ENCODE peak calls at places on chromosome 22, in seven cellular contexts. One of them, this sample, is unnamed.

GRCh38 chr22:25350551-25350971 is 131.1 kb downstream of the CRYBB2 start:
- DNase-seq in HFFc6: no peak
- DNase-seq in activated naive CD4-positive, alpha-beta T cell treated with anti-CD3 and anti-CD28 coated beads for 36 hours: no peak
- DNase-seq in T-cell: no peak
- DNase-seq in glutamatergic neuron: no peak
- DNase-seq in cerebellum: no peak
- DNase-seq in LHCN-M2: no peak
- DNase-seq in this sample: no peak

GRCh38 chr22:17964153-17964552 is 60.2 kb downstream of the MICAL3 start:
- DNase-seq in HFFc6: no peak
- DNase-seq in activated naive CD4-positive, alpha-beta T cell treated with anti-CD3 and anti-CD28 coated beads for 36 hours: no peak
- DNase-seq in T-cell: no peak
- DNase-seq in glutamatergic neuron: no peak
- DNase-seq in cerebellum: no peak
- DNase-seq in LHCN-M2: no peak
- DNase-seq in this sample: no peak

GRCh38 chr22:48951836-48952235 is 875.8 kb downstream of the BRD1 start:
- DNase-seq in HFFc6: no peak
- DNase-seq in activated naive CD4-positive, alpha-beta T cell treated with anti-CD3 and anti-CD28 coated beads for 36 hours: no peak
- DNase-seq in T-cell: no peak
- DNase-seq in glutamatergic neuron: no peak
- DNase-seq in cerebellum: no peak
- DNase-seq in LHCN-M2: no peak
- DNase-seq in this sample: no peak

GRCh38 chr22:37503850-37504249 is 15.4 kb downstream of the CARD10 start:
- DNase-seq in HFFc6: no peak
- DNase-seq in activated naive CD4-positive, alpha-beta T cell treated with anti-CD3 and anti-CD28 coated beads for 36 hours: no peak
- DNase-seq in T-cell: no peak
- DNase-seq in glutamatergic neuron: no peak
- DNase-seq in cerebellum: no peak
- DNase-seq in LHCN-M2: no peak
- DNase-seq in this sample: no peak

GRCh38 chr22:25555506-25556060 is 8.9 kb upstream of the GRK3 start:
- DNase-seq in HFFc6: no peak
- DNase-seq in activated naive CD4-positive, alpha-beta T cell treated with anti-CD3 and anti-CD28 coated beads for 36 hours: no peak
- DNase-seq in T-cell: no peak
- DNase-seq in glutamatergic neuron: no peak
- DNase-seq in cerebellum: no peak
- DNase-seq in LHCN-M2: no peak
- DNase-seq in this sample: no peak

GRCh38 chr22:36636916-36637315 is 66.6 kb downstream of the CACNG2 start:
- DNase-seq in HFFc6: no peak
- DNase-seq in activated naive CD4-positive, alpha-beta T cell treated with anti-CD3 and anti-CD28 coated beads for 36 hours: no peak
- DNase-seq in T-cell: no peak
- DNase-seq in glutamatergic neuron: peak; percentile 50
- DNase-seq in cerebellum: no peak
- DNase-seq in LHCN-M2: no peak
- DNase-seq in this sample: no peak

GRCh38 chr22:49574205-49574604 is 253.5 kb downstream of the BRD1 start:
- DNase-seq in HFFc6: no peak
- DNase-seq in activated naive CD4-positive, alpha-beta T cell treated with anti-CD3 and anti-CD28 coated beads for 36 hours: no peak
- DNase-seq in T-cell: no peak
- DNase-seq in glutamatergic neuron: no peak
- DNase-seq in cerebellum: no peak
- DNase-seq in LHCN-M2: no peak
- DNase-seq in this sample: no peak

GRCh38 chr22:48895341-48895740 is 932.3 kb downstream of the BRD1 start:
- DNase-seq in HFFc6: no peak
- DNase-seq in activated naive CD4-positive, alpha-beta T cell treated with anti-CD3 and anti-CD28 coated beads for 36 hours: no peak
- DNase-seq in T-cell: no peak
- DNase-seq in glutamatergic neuron: no peak
- DNase-seq in cerebellum: no peak
- DNase-seq in LHCN-M2: no peak
- DNase-seq in this sample: no peak

GRCh38 chr22:30422481-30423295 is 2.9 kb upstream of the MTFP1 start:
- DNase-seq in HFFc6: peak; percentile 94
- DNase-seq in activated naive CD4-positive, alpha-beta T cell treated with anti-CD3 and anti-CD28 coated beads for 36 hours: peak; percentile 59
- DNase-seq in T-cell: no peak
- DNase-seq in glutamatergic neuron: no peak
- DNase-seq in cerebellum: no peak
- DNase-seq in LHCN-M2: peak; percentile 99
- DNase-seq in this sample: no peak

GRCh38 chr22:40348025-40348658 is 1.8 kb downstream of the ADSL start:
- DNase-seq in HFFc6: peak; percentile 51
- DNase-seq in activated naive CD4-positive, alpha-beta T cell treated with anti-CD3 and anti-CD28 coated beads for 36 hours: peak; percentile 85
- DNase-seq in T-cell: peak; percentile 68
- DNase-seq in glutamatergic neuron: peak; percentile 60
- DNase-seq in cerebellum: peak; percentile 56
- DNase-seq in LHCN-M2: peak; percentile 51
- DNase-seq in this sample: peak; percentile 64

GRCh38 chr22:38266120-38266519 is 6.7 kb downstream of the TMEM184B start:
- DNase-seq in HFFc6: no peak
- DNase-seq in activated naive CD4-positive, alpha-beta T cell treated with anti-CD3 and anti-CD28 coated beads for 36 hours: no peak
- DNase-seq in T-cell: no peak
- DNase-seq in glutamatergic neuron: no peak
- DNase-seq in cerebellum: no peak
- DNase-seq in LHCN-M2: no peak
- DNase-seq in this sample: no peak

GRCh38 chr22:38718414-38718813 is 12.7 kb downstream of the GTPBP1 start:
- DNase-seq in HFFc6: peak; percentile 87
- DNase-seq in activated naive CD4-positive, alpha-beta T cell treated with anti-CD3 and anti-CD28 coated beads for 36 hours: no peak
- DNase-seq in T-cell: no peak
- DNase-seq in glutamatergic neuron: peak; percentile 46
- DNase-seq in cerebellum: peak; percentile 52
- DNase-seq in LHCN-M2: peak; percentile 88
- DNase-seq in this sample: no peak

GRCh38 chr22:40107756-40108437 is 69.8 kb upstream of the TNRC6B start:
- DNase-seq in HFFc6: peak; percentile 58
- DNase-seq in activated naive CD4-positive, alpha-beta T cell treated with anti-CD3 and anti-CD28 coated beads for 36 hours: peak; percentile 55
- DNase-seq in T-cell: no peak
- DNase-seq in glutamatergic neuron: no peak
- DNase-seq in cerebellum: no peak
- DNase-seq in LHCN-M2: peak; percentile 16
- DNase-seq in this sample: peak; percentile 24

GRCh38 chr22:19765477-19766234 is 5.1 kb downstream of the TBX1 start:
- DNase-seq in HFFc6: no peak
- DNase-seq in activated naive CD4-positive, alpha-beta T cell treated with anti-CD3 and anti-CD28 coated beads for 36 hours: no peak
- DNase-seq in T-cell: peak; percentile 18
- DNase-seq in glutamatergic neuron: no peak
- DNase-seq in cerebellum: no peak
- DNase-seq in LHCN-M2: no peak
- DNase-seq in this sample: no peak

GRCh38 chr22:37999640-38000272 is 15.4 kb upstream of the SOX10 start:
- DNase-seq in HFFc6: peak; percentile 5
- DNase-seq in activated naive CD4-positive, alpha-beta T cell treated with anti-CD3 and anti-CD28 coated beads for 36 hours: peak; percentile 19
- DNase-seq in T-cell: no peak
- DNase-seq in glutamatergic neuron: peak; percentile 49
- DNase-seq in cerebellum: peak; percentile 68
- DNase-seq in LHCN-M2: peak; percentile 83
- DNase-seq in this sample: peak; percentile 84

GRCh38 chr22:36790648-36791047 is 14.7 kb upstream of the IFT27 start:
- DNase-seq in HFFc6: no peak
- DNase-seq in activated naive CD4-positive, alpha-beta T cell treated with anti-CD3 and anti-CD28 coated beads for 36 hours: peak; percentile 76
- DNase-seq in T-cell: no peak
- DNase-seq in glutamatergic neuron: no peak
- DNase-seq in cerebellum: no peak
- DNase-seq in LHCN-M2: no peak
- DNase-seq in this sample: no peak

GRCh38 chr22:36982136-36982535 is 37.1 kb downstream of the TST start:
- DNase-seq in HFFc6: no peak
- DNase-seq in activated naive CD4-positive, alpha-beta T cell treated with anti-CD3 and anti-CD28 coated beads for 36 hours: no peak
- DNase-seq in T-cell: no peak
- DNase-seq in glutamatergic neuron: no peak
- DNase-seq in cerebellum: no peak
- DNase-seq in LHCN-M2: no peak
- DNase-seq in this sample: no peak

GRCh38 chr22:49224243-49224642 is 603.4 kb downstream of the BRD1 start:
- DNase-seq in HFFc6: no peak
- DNase-seq in activated naive CD4-positive, alpha-beta T cell treated with anti-CD3 and anti-CD28 coated beads for 36 hours: no peak
- DNase-seq in T-cell: no peak
- DNase-seq in glutamatergic neuron: no peak
- DNase-seq in cerebellum: no peak
- DNase-seq in LHCN-M2: no peak
- DNase-seq in this sample: no peak

GRCh38 chr22:19761500-19762314 is 1.1 kb downstream of the TBX1 start:
- DNase-seq in HFFc6: no peak
- DNase-seq in activated naive CD4-positive, alpha-beta T cell treated with anti-CD3 and anti-CD28 coated beads for 36 hours: no peak
- DNase-seq in T-cell: no peak
- DNase-seq in glutamatergic neuron: no peak
- DNase-seq in cerebellum: no peak
- DNase-seq in LHCN-M2: peak; percentile 59
- DNase-seq in this sample: no peak

GRCh38 chr22:23152238-23153114 is 7.2 kb downstream of the RAB36 start:
- DNase-seq in HFFc6: no peak
- DNase-seq in activated naive CD4-positive, alpha-beta T cell treated with anti-CD3 and anti-CD28 coated beads for 36 hours: no peak
- DNase-seq in T-cell: no peak
- DNase-seq in glutamatergic neuron: no peak
- DNase-seq in cerebellum: no peak
- DNase-seq in LHCN-M2: no peak
- DNase-seq in this sample: no peak

GRCh38 chr22:36865346-36865745 is 4.5 kb downstream of the NCF4 start:
- DNase-seq in HFFc6: no peak
- DNase-seq in activated naive CD4-positive, alpha-beta T cell treated with anti-CD3 and anti-CD28 coated beads for 36 hours: no peak
- DNase-seq in T-cell: no peak
- DNase-seq in glutamatergic neuron: no peak
- DNase-seq in cerebellum: no peak
- DNase-seq in LHCN-M2: no peak
- DNase-seq in this sample: no peak

GRCh38 chr22:43666511-43666910 is 145.6 kb downstream of the EFCAB6 start:
- DNase-seq in HFFc6: no peak
- DNase-seq in activated naive CD4-positive, alpha-beta T cell treated with anti-CD3 and anti-CD28 coated beads for 36 hours: no peak
- DNase-seq in T-cell: no peak
- DNase-seq in glutamatergic neuron: no peak
- DNase-seq in cerebellum: no peak
- DNase-seq in LHCN-M2: no peak
- DNase-seq in this sample: no peak

GRCh38 chr22:17205432-17205831 is 13.8 kb downstream of the ADA2 start:
- DNase-seq in HFFc6: no peak
- DNase-seq in activated naive CD4-positive, alpha-beta T cell treated with anti-CD3 and anti-CD28 coated beads for 36 hours: peak; percentile 14
- DNase-seq in T-cell: no peak
- DNase-seq in glutamatergic neuron: no peak
- DNase-seq in cerebellum: peak; percentile 38
- DNase-seq in LHCN-M2: peak; percentile 17
- DNase-seq in this sample: peak; percentile 54

GRCh38 chr22:24564376-24565058 is 8.7 kb downstream of the SNRPD3 start:
- DNase-seq in HFFc6: no peak
- DNase-seq in activated naive CD4-positive, alpha-beta T cell treated with anti-CD3 and anti-CD28 coated beads for 36 hours: no peak
- DNase-seq in T-cell: no peak
- DNase-seq in glutamatergic neuron: no peak
- DNase-seq in cerebellum: no peak
- DNase-seq in LHCN-M2: peak; percentile 51
- DNase-seq in this sample: no peak

GRCh38 chr22:22940961-22941605 is 53.5 kb downstream of the IGLL5 start:
- DNase-seq in HFFc6: no peak
- DNase-seq in activated naive CD4-positive, alpha-beta T cell treated with anti-CD3 and anti-CD28 coated beads for 36 hours: no peak
- DNase-seq in T-cell: no peak
- DNase-seq in glutamatergic neuron: no peak
- DNase-seq in cerebellum: no peak
- DNase-seq in LHCN-M2: no peak
- DNase-seq in this sample: no peak

This sample was measured in G401.